ENCODE peak calls at places on chromosomes 11 and 22, in ten cellular contexts. M is colonic mucosa; A is fibroblast of lung; U is uterus; B is left ventricle myocardium inferior; O is HepG2; W is CD4-positive, alpha-beta memory T cell; X is sigmoid colon; Q is cardiac muscle cell; G is ovary. P is an unnamed sample.

GRCh38 chr11:73961321-73961720 is 10.5 kb downstream of the DNAJB13 start:
- DNase-seq in M (no peak), A (peak; percentile 66), U (no peak), B (no peak), O (no peak), W (no peak), X (no peak), Q (no peak), G (no peak), P (no peak)

GRCh38 chr11:12189543-12190235 is 79.3 kb downstream of the MICAL2 start:
- DNase-seq in M (no peak), A (no peak), U (no peak), B (no peak), O (no peak), W (peak; percentile 66), X (no peak), Q (no peak), G (no peak), P (no peak)

GRCh38 chr11:11620966-11621880 is 582 bp downstream of the GALNT18 start:
- DNase-seq in M (peak; percentile 27), A (peak; percentile 34), U (peak; percentile 39), B (peak; percentile 58), O (no peak), W (no peak), X (peak; percentile 78), Q (no peak), G (peak; percentile 63), P (peak; percentile 50)

GRCh38 chr11:125312391-125312790 is 147.8 kb downstream of the PKNOX2 start:
- DNase-seq in M (no peak), A (no peak), U (no peak), B (no peak), O (no peak), W (no peak), X (no peak), Q (no peak), G (no peak), P (no peak)

GRCh38 chr11:59615132-59615636 is 390 bp downstream of the OSBP start:
- DNase-seq in M (peak; percentile 73), A (peak; percentile 7), U (peak; percentile 52), B (peak; percentile 30), O (peak; percentile 26), W (peak; percentile 79), X (peak; percentile 77), Q (peak; percentile 4), G (peak; percentile 61), P (peak; percentile 31)

GRCh38 chr11:128802358-128802981 is 64.6 kb downstream of the KCNJ1 start:
- DNase-seq in M (no peak), A (no peak), U (no peak), B (no peak), O (no peak), W (no peak), X (no peak), Q (peak; percentile 58), G (no peak), P (no peak)

GRCh38 chr22:23504522-23504921 is 75.6 kb downstream of the IGLL1 start:
- DNase-seq in M (no peak), A (no peak), U (no peak), B (no peak), O (no peak), W (no peak), X (no peak), Q (peak; percentile 39), G (peak; percentile 84), P (no peak)

GRCh38 chr11:126359431-126360048 is 4.1 kb downstream of the ST3GAL4 start:
- DNase-seq in M (peak; percentile 75), A (peak; percentile 70), U (peak; percentile 79), B (peak; percentile 82), O (no peak), W (no peak), X (peak; percentile 92), Q (peak; percentile 86), G (peak; percentile 95), P (peak; percentile 81)

GRCh38 chr11:122655527-122656072 is at the start of gene UBASH3B:
- DNase-seq in M (peak; percentile 86), A (peak; percentile 93), U (peak; percentile 61), B (peak; percentile 79), O (peak; percentile 47), W (peak; percentile 64), X (peak; percentile 85), Q (peak; percentile 86), G (peak; percentile 69), P (peak; percentile 79)

GRCh38 chr11:60389279-60389910 is 6.9 kb upstream of the MS4A14 start:
- DNase-seq in M (no peak), A (no peak), U (no peak), B (no peak), O (no peak), W (no peak), X (no peak), Q (no peak), G (no peak), P (no peak)

GRCh38 chr11:36619502-36619901 is 21.5 kb upstream of the RAG2 start:
- DNase-seq in M (no peak), A (no peak), U (no peak), B (no peak), O (no peak), W (no peak), X (no peak), Q (peak; percentile 27), G (no peak), P (no peak)

GRCh38 chr11:75773595-75774353 is 5.2 kb downstream of the DGAT2 start:
- DNase-seq in M (no peak), A (no peak), U (no peak), B (no peak), O (no peak), W (no peak), X (peak; percentile 33), Q (no peak), G (no peak), P (no peak)

GRCh38 chr22:47092896-47093311 is 330.5 kb downstream of the TBC1D22A start:
- DNase-seq in M (no peak), A (peak; percentile 89), U (no peak), B (no peak), O (no peak), W (no peak), X (no peak), Q (peak; percentile 88), G (no peak), P (no peak)

GRCh38 chr22:36360871-36361383 is 26.8 kb downstream of the MYH9 start:
- DNase-seq in M (no peak), A (peak; percentile 81), U (no peak), B (no peak), O (no peak), W (no peak), X (no peak), Q (peak; percentile 55), G (no peak), P (no peak)
- H3K4me1 ChIP-seq in M (peaks cover 53% of the 10 kb centered on the region), A (peaks cover 68% of the 10 kb centered on the region), U (peaks cover 67% of the 10 kb centered on the region), B (peaks cover 99% of the 10 kb centered on the region), O (peaks cover 100% of the 10 kb centered on the region), W (peaks cover 100% of the 10 kb centered on the region), X (no peaks in the 10 kb centered on the region), Q (peaks cover 52% of the 10 kb centered on the region), G (peaks cover 38% of the 10 kb centered on the region), P (peaks cover 65% of the 10 kb centered on the region)

DNA sequence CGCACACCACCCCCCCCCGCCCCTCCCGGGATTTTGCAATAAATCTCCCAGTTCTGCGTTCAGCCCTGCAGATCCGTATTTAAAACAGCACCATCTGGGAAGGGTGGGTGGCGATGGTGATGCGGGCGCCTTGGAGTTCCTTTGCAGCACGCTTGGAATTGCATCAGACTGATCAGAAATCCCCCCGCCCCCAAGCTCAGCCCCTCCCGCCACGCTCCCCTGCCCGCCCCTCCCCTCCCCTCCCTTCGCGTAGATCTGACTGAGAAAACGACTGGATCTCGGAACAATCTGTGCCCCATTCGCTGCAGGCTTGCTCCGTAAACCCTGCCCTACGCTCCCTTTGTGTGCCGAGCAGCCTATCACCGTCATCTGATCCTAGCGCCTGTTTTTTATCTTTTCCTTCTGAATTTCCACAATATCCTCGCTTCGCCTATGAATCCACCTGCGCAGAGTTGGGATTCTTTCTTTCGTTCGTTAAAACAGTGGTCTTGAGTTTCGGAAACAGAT is 18.1 kb upstream of the BDNF start:
- DNase-seq in M (peak; percentile 18), A (peak; percentile 93), U (no peak), B (no peak), O (no peak), W (no peak), X (peak; percentile 69), Q (peak; percentile 94), G (no peak), P (no peak)
- H3K4me3 ChIP-seq in M (peak overlapping the region; percentile 19), A (peak overlapping the region; percentile 48), U (peak overlapping the region; percentile 16), B (peak overlapping the region; percentile 70), O (no peak overlapping the region), W (no peak overlapping the region), X (peak overlapping the region; percentile 47), Q (peak overlapping the region; percentile 37), G (no peak overlapping the region), P (peak overlapping the region; percentile 52)

DNA sequence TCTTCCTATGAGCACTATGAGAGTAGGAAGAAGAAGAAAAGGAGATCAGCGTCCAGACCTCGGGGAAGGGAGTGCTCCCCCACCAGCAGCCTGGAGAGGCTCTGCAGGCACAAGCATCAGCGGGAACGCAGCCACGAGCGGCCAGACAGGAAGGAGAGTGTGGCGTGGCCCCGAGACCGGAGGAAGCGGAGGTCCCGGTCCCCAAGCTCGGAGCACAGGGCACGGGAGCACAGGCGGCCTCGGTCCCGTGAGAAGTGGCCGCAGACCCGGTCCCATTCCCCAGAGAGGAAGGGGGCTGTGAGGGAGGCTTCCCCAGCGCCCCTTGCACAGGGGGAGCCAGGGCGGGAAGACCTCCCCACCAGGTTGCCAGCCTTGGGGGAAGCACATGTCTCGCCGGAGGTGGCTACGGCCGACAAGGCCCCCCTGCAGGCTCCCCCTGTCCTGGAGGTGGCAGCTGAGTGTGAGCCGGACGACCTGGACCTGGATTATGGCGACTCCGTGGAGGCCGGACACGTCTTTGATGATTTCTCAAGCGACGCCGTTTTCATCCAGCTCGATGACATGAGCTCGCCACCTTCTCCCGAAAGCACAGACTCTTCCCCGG is 6.9 kb downstream of the IRF7 start:
- DNase-seq in M (no peak), A (no peak), U (no peak), B (no peak), O (no peak), W (no peak), X (no peak), Q (no peak), G (peak; percentile 47), P (peak; percentile 34)
- H3K27ac ChIP-seq in M (no peak overlapping the region), A (no peak overlapping the region), U (no peak overlapping the region), B (peak overlapping the region; percentile 65), O (no peak overlapping the region), W (no peak overlapping the region), X (no peak overlapping the region), Q (no peak overlapping the region), G (no peak overlapping the region), P (no peak overlapping the region)

GRCh38 chr11:101030692-101031091 is 98.9 kb downstream of the PGR start:
- DNase-seq in M (no peak), A (no peak), U (no peak), B (no peak), O (no peak), W (no peak), X (no peak), Q (no peak), G (no peak), P (no peak)

GRCh38 chr11:101031713-101032112 is 97.9 kb downstream of the PGR start:
- DNase-seq in M (no peak), A (no peak), U (no peak), B (no peak), O (no peak), W (no peak), X (no peak), Q (no peak), G (no peak), P (no peak)

GRCh38 chr11:101035872-101036271 is 93.7 kb downstream of the PGR start:
- DNase-seq in M (no peak), A (no peak), U (no peak), B (no peak), O (no peak), W (no peak), X (no peak), Q (no peak), G (no peak), P (no peak)

GRCh38 chr11:101030015-101030414 is 99.6 kb downstream of the PGR start:
- DNase-seq in M (no peak), A (peak; percentile 20), U (no peak), B (no peak), O (no peak), W (no peak), X (no peak), Q (peak; percentile 4), G (no peak), P (no peak)

GRCh38 chr11:101034076-101034475 is 95.5 kb downstream of the PGR start:
- DNase-seq in M (no peak), A (peak; percentile 1), U (peak; percentile 92), B (peak; percentile 70), O (no peak), W (no peak), X (peak; percentile 70), Q (peak; percentile 52), G (peak; percentile 81), P (peak; percentile 45)
- H3K4me1 ChIP-seq in M (no peaks in the 10 kb centered on the region), A (no peaks in the 10 kb centered on the region), U (peaks cover 6% of the 10 kb centered on the region), B (peaks cover 27% of the 10 kb centered on the region), O (no peaks in the 10 kb centered on the region), W (no peaks in the 10 kb centered on the region), X (no peaks in the 10 kb centered on the region), Q (no peaks in the 10 kb centered on the region), G (peaks cover 7% of the 10 kb centered on the region), P (peaks cover 19% of the 10 kb centered on the region)